ENCODE peak calls at places on chromosomes 1 and 21, in nine cellular contexts. U, R, S, Q, A, T, L, O and Y are unnamed samples.

GRCh38 chr1:234782821-234783220 is 172.8 kb upstream of the IRF2BP2 start:
- DNase-seq in U (no peak), R (no peak), S (no peak), Q (no peak), A (peak), T (no peak), L (no peak), O (no peak), Y (no peak)

GRCh38 chr1:172588296-172589291 is 55.6 kb downstream of the SUCO start:
- DNase-seq in U (no peak), R (no peak), S (peak), Q (peak), A (no peak), T (no peak), L (no peak), O (no peak), Y (no peak)

GRCh38 chr1:36133484-36133883 is 8.5 kb upstream of the COL8A2 start:
- DNase-seq in U (peak), R (no peak), S (no peak), Q (no peak), A (no peak), T (peak), L (peak), O (no peak), Y (peak)

GRCh38 chr1:51535006-51535592 is 16.0 kb upstream of the EPS15 start:
- DNase-seq in U (peak), R (peak), S (peak), Q (peak), A (peak), T (peak), L (no peak), O (no peak), Y (peak)

GRCh38 chr1:16145988-16146887 is 9.6 kb downstream of the EPHA2 start:
- DNase-seq in U (peak), R (peak), S (peak), Q (peak), A (peak), T (peak), L (peak), O (no peak), Y (peak)

GRCh38 chr1:47521034-47521871 is 83.4 kb downstream of the FOXD2 start:
- DNase-seq in U (peak), R (no peak), S (no peak), Q (no peak), A (no peak), T (no peak), L (peak), O (no peak), Y (no peak)

GRCh38 chr1:28751315-28752056 is 14.7 kb downstream of the YTHDF2 start:
- DNase-seq in U (no peak), R (no peak), S (no peak), Q (no peak), A (no peak), T (no peak), L (no peak), O (no peak), Y (no peak)

GRCh38 chr21:29181799-29182470 is 51.5 kb downstream of the MAP3K7CL start:
- DNase-seq in U (no peak), R (no peak), S (peak), Q (no peak), A (peak), T (peak), L (no peak), O (no peak), Y (peak)

GRCh38 chr21:42683371-42684108 is 30.1 kb downstream of the PDE9A start:
- DNase-seq in U (no peak), R (no peak), S (no peak), Q (no peak), A (no peak), T (no peak), L (no peak), O (no peak), Y (no peak)

GRCh38 chr1:29389533-29390041 is 153.3 kb downstream of the PTPRU start:
- DNase-seq in U (no peak), R (peak), S (no peak), Q (no peak), A (no peak), T (no peak), L (no peak), O (no peak), Y (no peak)

GRCh38 chr1:3186526-3186921 is 117.5 kb downstream of the PRDM16 start:
- DNase-seq in U (peak), R (no peak), S (no peak), Q (peak), A (peak), T (peak), L (peak), O (no peak), Y (peak)

GRCh38 chr1:226601456-226601855 is 52.9 kb downstream of the STUM start:
- DNase-seq in U (no peak), R (no peak), S (no peak), Q (no peak), A (no peak), T (no peak), L (no peak), O (peak), Y (no peak)

GRCh38 chr1:230681599-230681998 is 32.3 kb downstream of the AGT start:
- DNase-seq in U (no peak), R (no peak), S (peak), Q (peak), A (no peak), T (no peak), L (no peak), O (no peak), Y (peak)

GRCh38 chr1:182069028-182069466 is 7.5 kb upstream of the ZNF648 start:
- DNase-seq in U (peak), R (peak), S (peak), Q (peak), A (peak), T (peak), L (no peak), O (no peak), Y (peak)

GRCh38 chr1:224137518-224137917 is 23.6 kb downstream of the FBXO28 start:
- DNase-seq in U (no peak), R (no peak), S (no peak), Q (no peak), A (no peak), T (no peak), L (no peak), O (no peak), Y (no peak)

GRCh38 chr1:19425643-19426245 is 59.6 kb downstream of the CAPZB start:
- DNase-seq in U (no peak), R (no peak), S (peak), Q (no peak), A (no peak), T (no peak), L (no peak), O (no peak), Y (no peak)

GRCh38 chr1:111789077-111789476 is 33.4 kb downstream of the DDX20 start:
- DNase-seq in U (no peak), R (no peak), S (no peak), Q (no peak), A (no peak), T (no peak), L (no peak), O (no peak), Y (no peak)

GRCh38 chr1:25787477-25788043 is 12.4 kb upstream of the SELENON start:
- DNase-seq in U (no peak), R (no peak), S (no peak), Q (no peak), A (no peak), T (no peak), L (no peak), O (no peak), Y (no peak)

GRCh38 chr21:36927718-36928117 is 38.8 kb downstream of the HLCS start:
- DNase-seq in U (peak), R (peak), S (peak), Q (peak), A (peak), T (peak), L (peak), O (peak), Y (peak)

GRCh38 chr1:44318097-44319088 is 36.7 kb downstream of the ERI3 start:
- DNase-seq in U (no peak), R (peak), S (peak), Q (peak), A (no peak), T (peak), L (no peak), O (no peak), Y (no peak)

GRCh38 chr1:244583358-244583757 is 69.6 kb upstream of the DESI2 start:
- DNase-seq in U (no peak), R (no peak), S (no peak), Q (no peak), A (no peak), T (no peak), L (no peak), O (no peak), Y (no peak)

GRCh38 chr1:244437108-244437507 is 14.6 kb downstream of the ADSS2 start:
- DNase-seq in U (no peak), R (no peak), S (no peak), Q (no peak), A (no peak), T (no peak), L (no peak), O (no peak), Y (no peak)

GRCh38 chr1:81635816-81636215 is 164.9 kb upstream of the ADGRL2 start:
- DNase-seq in U (no peak), R (no peak), S (no peak), Q (no peak), A (no peak), T (no peak), L (no peak), O (no peak), Y (no peak)

GRCh38 chr1:186482661-186483255 is 21.8 kb upstream of the PDC start:
- DNase-seq in U (peak), R (peak), S (peak), Q (peak), A (peak), T (peak), L (no peak), O (no peak), Y (peak)

GRCh38 chr1:15531003-15531402 is 4.4 kb downstream of the DNAJC16 start:
- DNase-seq in U (no peak), R (no peak), S (no peak), Q (no peak), A (no peak), T (no peak), L (no peak), O (no peak), Y (no peak)

GRCh38 chr1:147752531-147752930 is 7.9 kb downstream of the GJA5 start:
- DNase-seq in U (no peak), R (peak), S (no peak), Q (no peak), A (no peak), T (no peak), L (no peak), O (no peak), Y (no peak)

GRCh38 chr1:54986025-54986424 is 5.6 kb downstream of the TMEM61 start:
- DNase-seq in U (no peak), R (no peak), S (no peak), Q (no peak), A (no peak), T (no peak), L (peak), O (peak), Y (no peak)

GRCh38 chr1:155091071-155092051 is 12.7 kb downstream of the EFNA3 start:
- DNase-seq in U (peak), R (peak), S (peak), Q (peak), A (no peak), T (peak), L (peak), O (peak), Y (peak)

GRCh38 chr1:205739348-205740160 is 10.4 kb downstream of the NUCKS1 start:
- DNase-seq in U (no peak), R (no peak), S (peak), Q (no peak), A (no peak), T (no peak), L (no peak), O (no peak), Y (no peak)
- TF ChIP-seq CTCF in U (no peak), R (peak), S (peak), Q (peak), A (no peak), T (no peak), L (no peak), O (no peak), Y (no peak)

GRCh38 chr1:58780586-58781452 is 3.0 kb downstream of the JUN start:
- DNase-seq in U (peak), R (no peak), S (no peak), Q (no peak), A (peak), T (no peak), L (no peak), O (no peak), Y (peak)
- TF ChIP-seq POLR2A in U (no peak), R (peak), S (no peak), Q (peak), A (peak), T (peak), L (no peak), O (peak), Y (no peak)

DNA sequence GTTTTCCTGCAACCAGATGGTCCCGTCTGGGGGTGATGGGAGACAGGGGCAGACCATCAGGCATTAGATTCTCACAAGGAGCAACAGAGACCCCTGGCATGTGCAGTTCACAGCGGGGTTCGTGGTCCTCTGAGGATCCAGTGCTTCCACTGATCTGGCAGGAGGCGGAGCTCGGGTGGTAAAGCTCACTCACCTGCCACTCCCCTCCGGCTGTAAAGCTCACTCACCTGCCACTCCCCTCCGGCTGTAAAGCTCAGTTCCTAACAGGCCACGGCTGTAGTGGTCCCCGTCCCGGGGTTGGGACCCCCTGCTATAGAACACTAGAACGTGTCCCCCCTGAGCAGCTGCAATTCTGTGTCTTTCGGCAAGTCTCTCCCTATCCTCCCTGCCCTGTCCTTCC is 4.6 kb downstream of the KRTAP10-12 start:
- DNase-seq in U (no peak), R (peak), S (no peak), Q (no peak), A (no peak), T (no peak), L (no peak), O (no peak), Y (no peak)
- TF ChIP-seq POLR2AphosphoS5 in U (no peak), R (no peak), S (no peak), Q (no peak), A (no peak), T (no peak), L (no peak), O (no peak), Y (no peak)

DNA sequence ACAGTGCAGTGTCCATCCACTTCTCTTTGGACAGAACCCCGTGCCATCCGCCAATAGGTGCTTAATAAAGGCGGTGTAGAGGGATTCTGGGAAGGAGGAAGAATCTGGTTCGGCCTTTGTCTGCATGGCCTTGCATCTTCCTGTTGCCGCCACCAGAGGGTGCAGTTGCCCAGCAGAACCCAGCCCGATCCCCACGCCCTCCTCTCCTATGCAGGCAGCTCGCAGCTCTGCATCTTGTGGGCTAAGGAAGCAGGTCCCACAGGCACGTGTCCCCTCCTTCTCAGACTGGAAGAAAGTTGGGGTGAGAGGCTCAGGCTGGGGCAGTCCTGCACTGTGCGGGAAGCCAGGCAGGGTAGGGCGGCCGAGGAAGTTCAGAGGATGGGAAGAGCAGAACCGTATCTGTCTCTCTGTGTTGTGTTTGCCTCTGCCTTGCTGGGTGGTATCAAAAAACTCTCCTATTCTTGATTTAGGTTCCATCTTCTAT is 20.8 kb downstream of the NAV1 start:
- DNase-seq in U (peak), R (peak), S (peak), Q (peak), A (peak), T (peak), L (peak), O (peak), Y (peak)
- TF ChIP-seq CTCF in U (peak), R (peak), S (peak), Q (peak), A (peak), T (peak), L (peak), O (peak), Y (peak)

DNA sequence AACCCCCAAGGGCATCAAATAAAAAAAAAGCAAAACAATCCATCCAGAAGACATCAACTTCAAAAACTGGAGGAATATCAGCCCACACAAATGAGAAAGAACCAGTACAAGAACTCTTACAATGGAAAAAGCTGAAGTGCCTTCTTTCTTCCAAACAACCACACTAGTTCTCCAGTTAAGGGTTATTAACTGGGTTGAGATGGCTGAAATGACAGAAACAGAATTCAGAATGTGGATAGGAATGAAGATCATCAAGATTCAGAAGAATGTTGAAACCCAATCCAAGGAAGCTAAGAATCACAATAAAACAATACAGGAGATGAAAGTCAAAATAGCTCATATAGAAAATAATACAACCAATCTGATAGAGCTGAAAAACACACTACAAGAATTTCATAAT is 104.5 kb downstream of the NME7 start:
- DNase-seq in U (no peak), R (no peak), S (no peak), Q (no peak), A (no peak), T (no peak), L (no peak), O (no peak), Y (no peak)
- TF ChIP-seq POLR2A in U (no peak), R (no peak), S (no peak), Q (no peak), A (no peak), T (no peak), L (no peak), O (no peak), Y (no peak)